ENCODE peak calls at places on chromosomes 11 and 22, in six cellular contexts. N is HCT116; A is breast epithelium; Z is Panc1; T is CD8-positive, alpha-beta T cell; F is body of pancreas. R is an unnamed sample. For H3K27me3, the result is how much of the 10 kb centered on the place peaks cover.

GRCh38 chr22:32926600-32926999 is 125.1 kb downstream of the TIMP3 start:
- DNase-seq in N (peak), A (no peak), Z (no peak), T (no peak), F (no peak), R (no peak)

GRCh38 chr11:96967616-96968015 is 577.8 kb downstream of the JRKL start:
- DNase-seq in N (no peak), A (no peak), Z (no peak), T (no peak), F (no peak), R (no peak)

GRCh38 chr11:534197-534591 is 1.2 kb downstream of the HRAS start:
- DNase-seq in N (no peak), A (no peak), Z (no peak), T (no peak), F (no peak), R (no peak)

GRCh38 chr11:101583180-101584128 is at the start of gene TRPC6:
- DNase-seq in N (no peak), A (no peak), Z (no peak), T (no peak), F (peak), R (peak)

GRCh38 chr11:74533421-74533820 is 39.9 kb upstream of the LIPT2 start:
- DNase-seq in N (no peak), A (no peak), Z (no peak), T (no peak), F (no peak), R (no peak)

GRCh38 chr22:25564979-25565677 is 653 bp downstream of the GRK3 start:
- DNase-seq in N (no peak), A (no peak), Z (no peak), T (peak), F (peak), R (peak)

GRCh38 chr11:74815966-74816365 is 67.3 kb downstream of the RNF169 start:
- DNase-seq in N (no peak), A (no peak), Z (no peak), T (no peak), F (no peak), R (no peak)

GRCh38 chr11:77503006-77503405 is 29.1 kb upstream of the PAK1 start:
- DNase-seq in N (no peak), A (no peak), Z (no peak), T (no peak), F (no peak), R (no peak)

GRCh38 chr22:45163074-45163416 is 680 bp upstream of the NUP50 start:
- DNase-seq in N (no peak), A (no peak), Z (no peak), T (no peak), F (peak), R (peak)

GRCh38 chr11:7512525-7513209 is 1.1 kb upstream of the PPFIBP2 start:
- DNase-seq in N (no peak), A (peak), Z (no peak), T (peak), F (peak), R (peak)

GRCh38 chr11:47415949-47416472 is 7.6 kb downstream of the SLC39A13 start:
- DNase-seq in N (peak), A (peak), Z (peak), T (no peak), F (peak), R (peak)

GRCh38 chr11:128548655-128549255 is 38.6 kb downstream of the ETS1 start:
- DNase-seq in N (no peak), A (no peak), Z (no peak), T (peak), F (peak), R (peak)
- H3K27me3 ChIP-seq in N (under half), A (under half), Z (under half), T (under half), F (under half), R (under half)

DNA sequence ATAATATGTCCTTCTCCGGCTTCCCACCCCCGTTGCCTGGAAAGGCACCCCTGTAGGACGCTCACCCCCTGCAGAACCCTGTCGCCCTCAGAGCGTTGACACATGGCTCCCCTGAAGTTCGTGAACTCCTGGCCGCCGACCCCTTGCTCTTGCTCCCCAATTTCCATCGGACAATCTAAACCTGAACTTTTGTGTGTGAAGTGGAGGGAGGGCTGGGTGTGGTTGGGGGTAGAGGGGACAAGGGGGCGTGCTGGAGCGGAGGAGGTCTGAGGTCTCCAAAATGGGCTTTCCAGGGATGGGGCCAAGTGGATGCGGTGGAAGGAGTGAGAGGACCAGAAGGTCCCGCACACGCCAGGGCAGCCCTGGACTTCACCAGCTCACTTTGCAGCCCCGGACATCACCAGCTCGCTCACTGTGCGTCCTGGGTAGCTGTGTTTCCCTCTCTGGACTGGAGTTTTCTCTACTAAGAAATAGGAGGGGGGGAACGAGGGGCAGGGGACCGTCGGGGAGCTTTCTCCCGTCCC is 18.6 kb downstream of the CREB3L1 start:
- DNase-seq in N (no peak), A (no peak), Z (no peak), T (no peak), F (no peak), R (no peak)
- H3K4me3 ChIP-seq in N (no peak), A (peak), Z (no peak), T (peak), F (no peak), R (peak)

DNA sequence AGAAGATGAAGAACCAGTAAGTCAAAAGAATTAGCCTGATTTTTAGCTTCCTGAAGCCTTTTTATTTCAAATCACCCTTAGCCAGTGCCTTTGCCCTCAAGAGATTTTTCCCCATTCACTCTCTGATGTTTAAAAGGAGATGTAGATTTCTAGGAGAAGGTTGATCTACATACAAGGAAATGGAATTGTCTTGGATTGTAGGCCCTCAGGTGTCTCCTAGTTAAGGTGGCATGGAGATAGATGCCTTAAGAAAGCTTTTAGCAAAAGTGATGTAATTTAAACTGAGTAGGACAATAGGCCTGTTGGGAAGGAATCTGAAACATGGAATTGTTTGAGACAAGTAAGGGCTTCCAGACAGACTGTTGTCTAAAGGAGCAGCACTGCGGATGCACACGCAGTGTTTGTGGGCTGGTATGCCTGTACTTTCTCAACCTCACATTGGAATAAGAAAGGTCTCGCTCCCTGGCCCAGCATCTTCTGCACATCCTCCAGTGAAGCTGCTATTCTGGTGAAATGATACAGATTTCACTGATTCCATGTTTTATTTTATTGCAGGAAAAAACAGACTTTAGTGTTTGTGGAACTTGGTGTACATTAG is 69.8 kb upstream of the SLC25A18 start:
- DNase-seq in N (no peak), A (no peak), Z (no peak), T (no peak), F (no peak), R (no peak)
- H3K27me3 ChIP-seq in N (under half), A (under half), Z (under half), T (under half), F (under half), R (under half)

DNA sequence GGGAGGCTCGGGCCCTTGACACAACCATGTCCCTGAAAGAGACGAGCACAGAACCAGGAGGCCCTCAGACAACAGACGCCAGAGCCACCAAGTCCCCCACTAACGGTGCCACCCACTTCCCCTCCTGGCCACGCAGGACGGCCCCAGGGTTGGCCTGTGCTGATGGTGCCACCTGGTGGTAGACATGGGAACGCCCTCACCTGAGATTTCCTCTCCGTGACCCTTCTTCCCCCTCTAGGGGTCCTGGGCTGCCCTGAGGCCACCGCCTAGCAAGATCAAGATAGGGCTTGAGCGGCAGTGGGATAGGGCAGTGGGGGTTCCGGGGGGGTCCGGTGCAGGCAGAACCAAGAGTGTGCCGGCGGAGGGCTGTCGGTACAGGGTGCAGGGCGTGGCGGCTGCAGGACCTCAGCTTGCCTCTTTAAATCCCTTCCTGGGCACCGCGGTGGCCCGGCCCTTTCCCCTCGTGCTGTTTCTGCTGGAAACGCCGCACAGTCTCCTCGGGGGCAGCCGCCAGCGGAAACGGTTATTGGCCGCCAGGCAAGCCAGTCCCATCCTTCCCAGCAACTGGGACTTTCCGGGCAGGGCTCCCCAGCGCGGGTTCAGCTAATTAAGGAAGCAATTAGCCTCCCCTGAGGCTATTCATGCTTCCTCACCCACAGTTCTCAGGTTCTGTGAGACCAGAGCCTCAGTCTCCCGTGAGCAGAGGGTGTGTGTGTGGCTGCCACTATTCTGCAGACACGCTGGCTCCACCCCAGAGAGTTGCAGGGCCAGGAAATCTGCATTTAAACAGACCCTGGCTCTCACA is 5.5 kb upstream of the NFAM1 start:
- DNase-seq in N (peak), A (peak), Z (peak), T (peak), F (peak), R (peak)
- H3K4me3 ChIP-seq in N (peak), A (peak), Z (peak), T (peak), F (no peak), R (peak)

GRCh38 chr11:61571337-61571736 is 9.5 kb downstream of the SYT7 start:
- DNase-seq in N (no peak), A (no peak), Z (no peak), T (no peak), F (no peak), R (no peak)
- H3K27me3 ChIP-seq in N (under half), A (under half), Z (under half), T (under half), F (under half), R (under half)

DNA sequence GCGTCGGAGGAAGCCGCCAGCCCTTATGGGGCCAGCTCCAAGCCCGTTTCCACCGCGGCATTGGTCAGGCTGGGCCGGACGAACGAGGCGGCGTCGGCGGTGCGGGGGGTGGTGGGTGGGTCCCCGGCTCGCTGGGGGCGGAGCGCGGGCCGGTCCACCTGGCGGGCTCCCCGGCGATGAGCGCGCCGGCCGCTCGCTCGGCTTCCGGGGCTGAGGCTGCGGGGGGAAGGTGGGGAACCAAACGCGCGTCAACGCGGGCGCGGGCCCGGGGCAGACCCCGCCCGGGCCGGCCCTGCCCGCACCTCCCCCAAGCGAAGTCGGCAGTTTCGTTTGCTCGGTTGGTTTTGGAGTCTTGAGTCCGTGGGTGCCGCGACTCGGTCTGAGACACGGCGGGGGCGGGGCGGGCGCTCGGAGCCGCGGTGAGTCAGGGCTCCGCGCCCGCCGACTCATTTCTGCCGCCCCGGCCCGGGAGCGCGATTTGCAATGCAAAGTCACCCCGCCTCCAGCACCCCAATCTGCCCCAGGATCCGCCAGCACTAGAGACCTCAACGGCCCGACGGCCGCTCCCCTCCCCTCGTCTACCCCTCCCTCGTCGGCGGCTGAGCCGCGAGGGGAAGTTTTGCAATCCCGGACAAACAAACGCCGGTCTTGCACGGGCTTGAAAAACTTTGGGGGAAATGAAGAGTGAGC is 1.3 kb downstream of the ASCL2 start:
- DNase-seq in N (no peak), A (peak), Z (no peak), T (peak), F (peak), R (no peak)
- H3K4me3 ChIP-seq in N (peak), A (peak), Z (peak), T (peak), F (peak), R (peak)

R was measured in psoas muscle.